ENCODE peak calls at places on chromosomes 6 and 20, in six cellular contexts. E is psoas muscle, T is pancreas, D is fibroblast of lung, M is neural progenitor cell, W is breast epithelium. F is an unnamed sample.
A peak's percentile ranks its signal among the peaks of the same experiment; 100 is the strongest.

GRCh38 chr6:82076855-82077254 is 170.7 kb downstream of the IBTK start:
- DNase-seq in E (no peak), T (no peak), D (no peak), M (no peak), W (no peak), F (no peak)

GRCh38 chr6:16546851-16547250 is 214.4 kb downstream of the ATXN1 start:
- DNase-seq in E (no peak), T (no peak), D (no peak), M (no peak), W (no peak), F (no peak)

GRCh38 chr20:18258126-18258860 is 30.0 kb upstream of the ZNF133 start:
- DNase-seq in E (no peak), T (no peak), D (no peak), M (peak; percentile 36), W (no peak), F (no peak)

GRCh38 chr6:76684881-76685280 is 612.4 kb upstream of the IMPG1 start:
- DNase-seq in E (no peak), T (no peak), D (no peak), M (peak; percentile 24), W (no peak), F (no peak)

GRCh38 chr6:53544050-53544499 is 826 bp downstream of the GCLC start:
- DNase-seq in E (no peak), T (peak; percentile 11), D (no peak), M (no peak), W (no peak), F (no peak)

GRCh38 chr20:17066955-17067354 is 159.9 kb upstream of the PCSK2 start:
- DNase-seq in E (no peak), T (no peak), D (no peak), M (no peak), W (no peak), F (no peak)

GRCh38 chr6:158481612-158482473 is 78.0 kb upstream of the TMEM181 start:
- DNase-seq in E (no peak), T (no peak), D (peak; percentile 85), M (no peak), W (no peak), F (no peak)

GRCh38 chr6:158242071-158242606 is 70.1 kb upstream of the TULP4 start:
- DNase-seq in E (no peak), T (no peak), D (no peak), M (no peak), W (no peak), F (no peak)

GRCh38 chr6:118263929-118264486 is 284.1 kb upstream of the PLN start:
- DNase-seq in E (no peak), T (no peak), D (peak; percentile 29), M (peak; percentile 44), W (no peak), F (no peak)

GRCh38 chr20:5002077-5002413 is 735 bp upstream of the SLC23A2 start:
- DNase-seq in E (no peak), T (peak; percentile 1), D (no peak), M (peak; percentile 18), W (no peak), F (no peak)

GRCh38 chr6:86723729-86724128 is 213.6 kb upstream of the HTR1E start:
- DNase-seq in E (no peak), T (no peak), D (no peak), M (no peak), W (no peak), F (no peak)

GRCh38 chr6:112343375-112343774 is 3.8 kb upstream of the RFPL4B start:
- DNase-seq in E (no peak), T (no peak), D (no peak), M (no peak), W (no peak), F (no peak)

GRCh38 chr20:16069416-16070010 is 503.7 kb downstream of the KIF16B start:
- DNase-seq in E (no peak), T (no peak), D (no peak), M (no peak), W (no peak), F (no peak)

GRCh38 chr6:108658174-108658573 is 97.5 kb downstream of the FOXO3 start:
- DNase-seq in E (no peak), T (no peak), D (no peak), M (no peak), W (no peak), F (no peak)
- H3K4me1 ChIP-seq in E (peaks cover 90% of the 10 kb centered on the region), T (peaks cover 36% of the 10 kb centered on the region), D (peaks cover 31% of the 10 kb centered on the region), M (peaks cover 11% of the 10 kb centered on the region), W (peaks cover 34% of the 10 kb centered on the region), F (peaks cover 20% of the 10 kb centered on the region)

GRCh38 chr6:49415358-49415757 is 47.7 kb downstream of the MMUT start:
- DNase-seq in E (no peak), T (no peak), D (peak; percentile 3), M (no peak), W (no peak), F (no peak)

GRCh38 chr6:49406241-49406970 is 56.6 kb downstream of the MMUT start:
- DNase-seq in E (no peak), T (no peak), D (peak; percentile 8), M (peak; percentile 73), W (no peak), F (no peak)

GRCh38 chr6:49409951-49410542 is 53.0 kb downstream of the MMUT start:
- DNase-seq in E (peak; percentile 37), T (peak; percentile 37), D (peak; percentile 36), M (peak; percentile 78), W (peak; percentile 43), F (peak; percentile 47)

GRCh38 chr6:49416195-49416594 is 46.9 kb downstream of the MMUT start:
- DNase-seq in E (no peak), T (no peak), D (no peak), M (no peak), W (no peak), F (no peak)

GRCh38 chr6:49410564-49410963 is 52.5 kb downstream of the MMUT start:
- DNase-seq in E (no peak), T (no peak), D (no peak), M (no peak), W (no peak), F (no peak)
- H3K4me3 ChIP-seq in E (no peak overlapping the region), T (no peak overlapping the region), D (no peak overlapping the region), M (no peak overlapping the region), W (no peak overlapping the region), F (no peak overlapping the region)

DNA sequence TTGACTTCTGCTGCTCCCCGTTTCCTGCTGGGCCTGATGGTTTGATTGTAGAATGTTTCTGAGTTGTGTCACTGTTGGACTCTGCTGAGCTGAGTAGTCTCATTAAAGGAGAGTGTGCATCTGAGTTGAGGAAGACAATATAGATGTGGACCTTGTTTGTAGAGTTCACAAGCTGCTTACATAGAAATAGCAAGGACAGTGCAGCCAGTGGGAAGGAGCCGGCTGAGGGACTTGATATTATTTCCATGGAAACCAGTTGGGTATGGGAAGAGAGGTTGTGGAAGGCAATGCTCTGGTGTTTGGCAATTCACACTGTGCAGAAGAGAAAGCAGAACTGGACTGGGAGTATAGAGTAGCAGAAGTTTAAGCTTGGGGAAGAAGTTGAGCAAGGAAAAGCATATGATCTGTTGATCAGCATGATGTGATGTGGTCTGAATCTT is 14.8 kb downstream of the IGF2R start:
- DNase-seq in E (no peak), T (no peak), D (peak; percentile 52), M (no peak), W (no peak), F (no peak)
- H3K27ac ChIP-seq in E (peak overlapping the region; percentile 54), T (peak overlapping the region; percentile 25), D (peak overlapping the region; percentile 57), M (no peak overlapping the region), W (peak overlapping the region; percentile 48), F (no peak overlapping the region)

DNA sequence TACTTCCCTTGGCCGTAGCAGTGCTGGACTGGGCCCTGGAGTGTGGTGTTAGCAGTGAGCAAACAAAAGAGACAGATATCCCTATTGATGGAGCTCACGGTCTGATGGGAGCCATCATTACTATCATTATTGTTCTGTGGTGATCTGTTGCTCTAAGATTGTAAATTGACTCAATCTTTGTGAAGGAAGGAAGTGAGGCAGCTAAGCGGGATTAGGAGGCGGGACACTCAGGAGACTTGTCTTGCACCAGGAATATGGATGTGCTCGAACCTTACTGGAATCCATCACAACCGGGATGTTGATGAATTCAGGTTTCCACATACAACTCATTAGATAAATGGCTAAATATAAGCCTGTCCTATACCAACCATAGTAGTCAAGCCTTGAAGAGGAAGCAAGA is 25.5 kb upstream of the FAM50B start:
- DNase-seq in E (no peak), T (no peak), D (no peak), M (no peak), W (no peak), F (no peak)
- H3K4me1 ChIP-seq in E (peaks cover 32% of the 10 kb centered on the region), T (peaks cover 30% of the 10 kb centered on the region), D (peaks cover 16% of the 10 kb centered on the region), M (peaks cover 7% of the 10 kb centered on the region), W (peaks cover 18% of the 10 kb centered on the region), F (peaks cover 2% of the 10 kb centered on the region)

F was measured in right cardiac atrium.